ENCODE peak calls at places on chromosomes 16 and 17, in seven cellular contexts. B, P, Q, G, V, K and Y are unnamed samples.

GRCh38 chr17:81121841-81122733 is 43.2 kb upstream of the PVALEF start:
- DNase-seq in V (no peak), K (no peak), P (no peak), B (no peak), Q (peak), G (no peak), Y (no peak)

GRCh38 chr17:78672880-78673371 is 95.7 kb upstream of the DNAH17 start:
- DNase-seq in K (peak), V (no peak), P (no peak), G (no peak), Q (no peak), B (peak), Y (peak)

GRCh38 chr16:57781741-57782606 is 20.3 kb downstream of the KIFC3 start:
- DNase-seq in G (no peak), Q (no peak), V (no peak), B (peak), K (no peak), P (no peak), Y (peak)

GRCh38 chr17:42009170-42009569 is 8.1 kb downstream of the DNAJC7 start:
- DNase-seq in Q (peak), P (no peak), V (no peak), G (no peak), B (no peak), K (peak), Y (no peak)

GRCh38 chr16:46929378-46930332 is 43.8 kb downstream of the DNAJA2 start:
- DNase-seq in B (peak), Q (peak), G (peak), V (no peak), K (peak), P (peak), Y (peak)

GRCh38 chr17:2433696-2434095 is 32.8 kb upstream of the MNT start:
- DNase-seq in Q (peak), V (no peak), K (no peak), P (no peak), G (no peak), B (peak), Y (no peak)

GRCh38 chr16:23673971-23674614 is 4.6 kb upstream of the PLK1 start:
- DNase-seq in K (no peak), G (no peak), B (no peak), V (no peak), Q (no peak), P (no peak), Y (no peak)

GRCh38 chr17:80025140-80025539 is 10.5 kb downstream of the TBC1D16 start:
- DNase-seq in B (no peak), P (no peak), V (no peak), K (no peak), Q (peak), G (no peak), Y (peak)

GRCh38 chr17:57909548-57909947 is 45.7 kb downstream of the CUEDC1 start:
- DNase-seq in K (no peak), B (no peak), G (no peak), V (no peak), P (no peak), Q (no peak), Y (no peak)

GRCh38 chr17:33091271-33091670 is 99.6 kb downstream of the SPACA3 start:
- DNase-seq in Q (no peak), B (no peak), V (no peak), P (no peak), G (no peak), K (no peak), Y (no peak)

GRCh38 chr16:30054451-30054850 is 11.1 kb upstream of the ALDOA start:
- DNase-seq in K (no peak), Q (no peak), V (no peak), P (no peak), G (no peak), B (no peak), Y (no peak)

GRCh38 chr16:30051518-30051917 is 14.0 kb upstream of the ALDOA start:
- DNase-seq in V (no peak), K (no peak), B (peak), P (no peak), G (no peak), Q (no peak), Y (peak)

GRCh38 chr16:30052671-30053372 is 12.7 kb upstream of the ALDOA start:
- DNase-seq in Q (peak), K (peak), P (peak), B (peak), V (peak), G (peak), Y (peak)

GRCh38 chr16:30053376-30054015 is 12.1 kb upstream of the ALDOA start:
- DNase-seq in B (no peak), V (no peak), P (no peak), G (no peak), K (no peak), Q (no peak), Y (peak)

DNA sequence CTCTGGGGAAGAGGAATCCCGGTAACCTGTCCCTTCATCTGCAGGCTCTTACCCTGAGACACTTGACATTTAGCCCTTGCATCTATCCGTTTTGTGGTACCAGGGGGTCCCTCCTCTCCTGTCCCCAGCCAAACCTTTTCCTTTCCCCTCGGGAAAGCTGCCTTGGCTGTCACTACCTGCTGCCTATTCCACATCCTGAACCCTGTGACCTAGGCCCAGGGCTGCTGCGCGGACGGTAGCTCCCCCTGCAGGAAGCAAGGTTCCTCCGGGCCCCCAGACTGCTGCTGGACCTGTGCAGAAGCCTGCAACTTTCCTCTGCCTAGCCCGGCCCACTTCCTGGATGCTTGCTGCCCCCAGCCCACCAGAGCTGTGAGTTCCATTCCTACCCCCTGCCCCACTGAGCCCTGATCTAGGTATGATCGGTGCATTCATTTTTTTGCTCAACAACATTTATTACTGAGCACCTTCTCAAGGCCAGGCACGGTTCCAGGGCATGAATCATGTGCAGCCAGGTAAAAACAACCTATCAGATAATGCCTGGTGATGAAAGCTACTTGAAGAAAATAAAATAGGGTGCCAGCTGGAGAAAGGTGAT is 10.5 kb upstream of the ALDOA start:
- DNase-seq in P (peak), G (peak), V (no peak), B (no peak), K (peak), Q (peak), Y (no peak)
- TF ChIP-seq CTCF in P (no peak), G (peak), V (no peak), B (peak), K (peak), Q (peak), Y (peak)

GRCh38 chr16:70526403-70526802 is 2.8 kb downstream of the SF3B3 start:
- DNase-seq in V (no peak), Q (no peak), K (no peak), B (no peak), G (no peak), P (no peak), Y (no peak)
- H3K4me3 ChIP-seq in V (no peak), Q (peak), K (no peak), B (no peak), G (no peak), P (no peak), Y (peak)

GRCh38 chr17:9408381-9408780 is 167.2 kb downstream of the STX8 start:
- DNase-seq in P (no peak), K (no peak), Q (no peak), B (peak), V (no peak), G (no peak), Y (peak)

GRCh38 chr17:9401434-9401833 is 174.2 kb downstream of the STX8 start:
- DNase-seq in K (peak), P (no peak), B (peak), V (no peak), Q (peak), G (no peak), Y (peak)

GRCh38 chr17:9406046-9406631 is 169.5 kb downstream of the STX8 start:
- DNase-seq in K (no peak), B (peak), G (no peak), V (no peak), Q (no peak), P (no peak), Y (no peak)

GRCh38 chr17:9403207-9403606 is 172.4 kb downstream of the STX8 start:
- DNase-seq in P (no peak), V (no peak), B (no peak), Q (no peak), K (no peak), G (no peak), Y (no peak)

GRCh38 chr17:9402590-9403199 is 172.9 kb downstream of the STX8 start:
- DNase-seq in V (no peak), K (peak), G (peak), Q (peak), B (no peak), P (no peak), Y (peak)
- TF ChIP-seq CTCF in V (no peak), K (peak), G (peak), Q (peak), B (peak), P (peak), Y (peak)

DNA sequence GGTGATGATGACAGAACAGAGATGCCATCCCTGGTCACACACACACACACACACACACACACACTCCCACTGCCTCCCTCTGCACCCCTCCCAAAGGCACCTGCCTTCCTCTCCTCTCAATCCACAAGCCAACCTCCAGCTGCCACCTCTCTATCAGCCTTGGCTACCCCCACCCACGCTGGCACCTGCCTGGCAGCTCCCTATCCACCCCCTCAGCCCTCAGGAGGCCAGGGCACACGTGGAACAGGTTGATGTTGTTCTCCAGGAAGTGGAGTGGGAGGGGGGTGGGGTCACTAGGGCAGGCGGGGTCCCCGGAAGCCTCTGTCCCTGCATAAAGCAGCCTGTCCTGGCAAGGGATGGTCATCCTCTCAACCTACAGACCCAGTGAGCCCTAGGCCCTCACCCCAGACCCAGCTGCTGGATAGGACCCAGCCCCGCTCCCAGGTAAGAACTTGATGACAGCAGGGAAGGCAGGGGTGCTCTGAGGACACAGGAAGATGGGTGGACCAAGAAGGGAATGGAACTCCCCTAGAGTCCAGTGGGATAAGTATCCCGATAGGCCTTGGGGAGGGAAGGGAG is at the start of gene GSDMA:
- DNase-seq in G (no peak), K (no peak), Q (no peak), V (no peak), B (no peak), P (no peak), Y (no peak)
- H3K4me3 ChIP-seq in G (no peak), K (no peak), Q (no peak), V (no peak), B (no peak), P (no peak), Y (no peak)

GRCh38 chr16:472199-472504 is 46.7 kb downstream of the RAB11FIP3 start:
- DNase-seq in B (no peak), P (no peak), V (no peak), Q (no peak), G (no peak), K (no peak), Y (no peak)
- TF ChIP-seq CTCF in B (no peak), P (no peak), V (no peak), Q (no peak), G (no peak), K (no peak), Y (no peak)

DNA sequence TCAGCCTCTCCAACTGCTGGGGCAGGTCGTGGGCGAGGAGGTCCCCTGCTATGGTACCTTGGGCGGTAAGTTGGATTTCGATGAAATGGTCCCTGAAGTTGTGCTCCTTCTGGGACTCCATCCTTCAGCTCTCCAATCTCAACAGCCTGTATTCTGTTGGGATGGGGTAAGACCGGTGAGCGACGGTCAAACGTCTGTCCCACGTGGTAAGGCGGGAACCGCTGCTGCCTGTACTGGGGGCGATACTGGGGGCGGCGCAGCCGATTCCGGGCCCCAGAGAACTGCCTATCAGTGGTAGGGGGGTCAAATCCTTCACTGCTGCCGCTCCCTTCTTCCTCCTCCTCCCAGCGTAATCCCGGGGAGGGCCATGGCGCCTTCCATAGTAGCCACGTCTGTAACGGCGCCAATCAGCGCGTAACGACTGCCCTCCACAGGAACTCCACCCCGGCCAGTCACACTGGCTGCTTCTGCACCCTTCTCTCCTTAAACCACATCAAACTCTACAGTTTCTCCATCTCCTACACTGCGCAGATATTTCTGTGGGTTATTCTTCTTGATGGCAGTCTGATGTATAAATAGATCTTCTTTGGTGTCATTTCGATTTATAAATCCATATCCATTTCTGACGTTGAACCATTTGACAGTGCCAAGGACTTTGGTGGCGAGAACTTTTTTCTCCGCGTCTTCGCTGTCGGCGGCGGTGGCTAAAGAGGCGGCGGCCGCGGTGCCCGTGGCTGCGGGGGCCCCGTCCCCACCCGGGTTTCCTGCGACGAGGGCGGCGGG is 41.1 kb downstream of the AHSP start:
- DNase-seq in V (no peak), Q (peak), B (no peak), P (no peak), G (peak), K (no peak), Y (no peak)
- H3K4me3 ChIP-seq in V (no peak), Q (peak), B (no peak), P (no peak), G (peak), K (no peak), Y (no peak)

DNA sequence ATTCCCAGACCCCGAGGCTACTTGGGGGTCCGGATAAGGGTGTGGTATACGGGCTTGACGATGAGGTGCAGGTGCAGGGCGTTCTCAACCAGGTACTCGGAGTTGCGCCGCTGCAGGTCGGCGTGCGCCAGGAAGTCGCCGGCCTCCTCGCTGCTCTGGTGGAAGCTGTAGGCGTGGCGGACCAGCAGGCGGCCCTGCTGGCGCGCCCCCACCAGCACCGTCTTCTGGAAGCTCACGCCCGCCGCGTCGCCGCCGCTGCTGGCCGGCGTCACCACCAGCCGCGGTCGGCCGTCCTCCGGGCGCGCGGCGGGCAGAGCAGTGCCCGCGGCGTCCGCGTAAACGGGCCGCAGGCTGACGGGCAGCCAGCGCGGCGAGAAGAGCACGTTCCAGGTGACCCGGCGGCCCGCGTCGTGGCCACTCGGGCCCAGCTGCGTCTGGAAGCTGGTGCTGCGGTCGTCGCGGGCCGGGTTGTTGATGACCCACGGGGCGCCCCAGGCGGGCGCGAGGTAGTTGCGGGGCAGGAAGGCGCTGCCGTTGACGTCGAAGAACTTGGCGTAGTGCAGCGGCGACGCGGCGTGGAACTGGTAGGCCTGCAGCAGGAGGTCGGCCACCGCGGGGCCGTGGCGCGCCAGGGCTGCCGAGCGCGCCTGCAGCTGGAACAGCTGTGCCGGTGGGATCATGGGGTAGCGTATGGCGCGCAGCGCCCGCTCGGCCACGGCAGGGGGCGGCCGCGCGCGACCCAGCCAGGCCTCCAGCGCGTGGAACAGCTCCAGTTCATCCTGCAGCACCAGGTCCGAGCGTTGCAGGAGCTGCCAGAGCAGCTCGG is 4.8 kb downstream of the BTBD17 start:
- DNase-seq in K (peak), B (no peak), G (no peak), Q (peak), P (no peak), V (no peak), Y (no peak)
- TF ChIP-seq CTCF in K (no peak), B (no peak), G (no peak), Q (no peak), P (no peak), V (no peak), Y (no peak)

GRCh38 chr17:76642994-76643393 is 563 bp downstream of the ST6GALNAC1 start:
- DNase-seq in K (no peak), G (no peak), P (no peak), B (no peak), Q (no peak), V (no peak), Y (no peak)
- H3K4me3 ChIP-seq in K (no peak), G (peak), P (no peak), B (no peak), Q (no peak), V (no peak), Y (no peak)